ENCODE peak calls at places on chromosomes 4 and X, in four cellular contexts. K, J, F and S are unnamed samples. For H3K9me3, the result is how much of the 10 kb centered on the place peaks cover.

GRCh38 chr4:149110499-149110898 is 668.3 kb upstream of the NR3C2 start:
- DNase-seq in K (no peak), J (no peak), F (no peak), S (no peak)

GRCh38 chrX:136080766-136081165 is 66.6 kb upstream of the FHL1 start:
- DNase-seq in K (no peak), J (no peak), F (no peak), S (no peak)

GRCh38 chr4:1192493-1193205 is 20.3 kb upstream of the SPON2 start:
- DNase-seq in K (no peak), J (peak), F (no peak), S (no peak)

GRCh38 chrX:74529311-74529710 is 85.1 kb downstream of the RLIM start:
- DNase-seq in K (no peak), J (no peak), F (no peak), S (no peak)

GRCh38 chr4:67714955-67715354 is 14.0 kb upstream of the UBA6 start:
- DNase-seq in K (no peak), J (no peak), F (no peak), S (no peak)

GRCh38 chr4:110518889-110519490 is 43.0 kb downstream of the ENPEP start:
- DNase-seq in K (peak), J (no peak), F (no peak), S (no peak)

GRCh38 chrX:131987252-131987651 is 35.9 kb upstream of the STK26 start:
- DNase-seq in K (peak), J (no peak), F (no peak), S (no peak)

GRCh38 chr4:158013858-158014257 is 159.0 kb downstream of the GASK1B start:
- DNase-seq in K (no peak), J (no peak), F (no peak), S (no peak)

GRCh38 chr4:77777135-77777777 is 41.9 kb downstream of the CNOT6L start:
- DNase-seq in K (no peak), J (no peak), F (no peak), S (no peak)

GRCh38 chr4:70269674-70270073 is 27.3 kb downstream of the CSN3 start:
- DNase-seq in K (no peak), J (no peak), F (no peak), S (no peak)

GRCh38 chrX:10755477-10756334 is 135.3 kb upstream of the MID1 start:
- DNase-seq in K (no peak), J (no peak), F (peak), S (no peak)

GRCh38 chr4:138087181-138087714 is 154.9 kb downstream of the SLC7A11 start:
- DNase-seq in K (no peak), J (no peak), F (no peak), S (no peak)

GRCh38 chr4:147678796-147679549 is 5.0 kb downstream of the PRMT9 start:
- DNase-seq in K (no peak), J (no peak), F (no peak), S (no peak)

GRCh38 chr4:158904815-158905214 is 136.0 kb downstream of the FNIP2 start:
- DNase-seq in K (no peak), J (no peak), F (no peak), S (no peak)

GRCh38 chrX:13759152-13759718 is 24.7 kb downstream of the OFD1 start:
- DNase-seq in K (no peak), J (no peak), F (no peak), S (no peak)

GRCh38 chr4:162075691-162076090 is 88.1 kb downstream of the FSTL5 start:
- DNase-seq in K (no peak), J (no peak), F (no peak), S (no peak)
- H3K9me3 ChIP-seq in K (under half), J (under half), F (under half), S (under half)

DNA sequence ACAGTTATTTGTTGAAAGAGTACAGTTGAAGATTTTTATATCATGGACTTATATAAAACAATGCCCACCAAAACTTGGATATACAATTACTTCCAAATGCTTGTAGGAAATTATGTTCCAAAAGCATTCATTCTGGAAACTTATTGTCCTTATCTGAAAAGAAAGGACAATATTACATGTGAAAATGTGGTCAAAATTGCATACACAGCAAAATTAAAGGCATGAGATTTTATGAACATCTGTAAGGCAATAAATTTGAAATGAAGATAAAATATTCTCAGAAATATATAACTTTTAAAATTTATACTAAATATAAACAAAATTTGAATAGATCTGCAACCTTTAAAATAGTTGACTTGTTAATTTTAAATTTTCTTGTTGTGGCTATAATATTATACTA is 1173.8 kb downstream of the NLGN4X start:
- DNase-seq in K (no peak), J (no peak), F (no peak), S (no peak)
- H3K9me3 ChIP-seq in K (under half), J (under half), F (under half), S (under half)

GRCh38 chrX:22974616-22975015 is 25.1 kb upstream of the DDX53 start:
- DNase-seq in K (no peak), J (no peak), F (no peak), S (no peak)

GRCh38 chrX:22970861-22971260 is 28.9 kb upstream of the DDX53 start:
- DNase-seq in K (no peak), J (no peak), F (no peak), S (no peak)

GRCh38 chrX:22968494-22968893 is 31.3 kb upstream of the DDX53 start:
- DNase-seq in K (no peak), J (no peak), F (no peak), S (no peak)

DNA sequence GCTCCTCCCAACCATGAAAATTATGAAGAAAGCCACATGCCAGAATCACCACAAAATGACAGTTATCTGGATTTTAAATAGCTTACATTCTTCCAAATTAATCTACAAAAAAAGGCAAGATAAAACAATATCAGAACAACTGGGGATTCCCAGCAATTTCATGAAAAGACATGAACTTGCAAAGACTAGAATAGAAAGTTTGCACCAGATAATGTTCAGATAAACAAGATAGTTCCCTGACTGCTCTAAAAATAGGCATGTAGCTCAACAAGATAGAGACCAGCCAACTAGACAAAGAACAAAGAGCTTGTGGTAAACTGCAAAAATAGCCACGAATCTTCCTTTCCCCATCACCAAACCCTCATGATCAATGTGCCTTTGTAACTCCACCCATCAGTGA is 30.3 kb upstream of the DDX53 start:
- DNase-seq in K (no peak), J (no peak), F (no peak), S (no peak)
- H3K9me3 ChIP-seq in K (under half), J (under half), F (under half), S (under half)

GRCh38 chr4:116015062-116015461 is 901.6 kb upstream of the NDST4 start:
- DNase-seq in K (no peak), J (no peak), F (no peak), S (no peak)
- H3K9me3 ChIP-seq in K (under half), J (under half), F (under half), S (under half)

GRCh38 chrX:47958943-47959342 is 44.8 kb downstream of the ZNF182 start:
- DNase-seq in K (peak), J (no peak), F (no peak), S (peak)

GRCh38 chrX:47956016-47956415 is 47.8 kb downstream of the ZNF182 start:
- DNase-seq in K (no peak), J (no peak), F (no peak), S (no peak)

DNA sequence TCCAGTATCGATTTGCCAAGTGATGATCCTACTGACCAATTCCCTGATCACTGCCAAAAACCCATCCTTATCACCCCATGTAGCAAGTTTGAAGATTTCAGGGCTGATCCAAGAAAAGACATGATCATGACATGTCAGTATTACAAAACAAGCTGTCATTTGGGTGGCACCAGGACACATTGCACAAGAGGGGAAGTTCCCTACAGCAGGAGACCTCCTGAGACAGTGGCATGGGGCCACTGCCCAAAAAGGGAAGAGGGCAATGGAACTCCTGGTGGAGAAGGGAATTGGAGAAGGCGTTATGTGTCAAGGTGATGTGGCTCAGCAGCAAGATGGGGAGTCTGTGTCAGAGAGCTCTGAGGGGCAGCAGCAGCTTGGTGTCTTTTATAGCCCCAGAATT is 43.4 kb downstream of the ZNF182 start:
- DNase-seq in K (no peak), J (no peak), F (no peak), S (no peak)
- H3K9me3 ChIP-seq in K (under half), J (under half), F (under half), S (under half)

DNA sequence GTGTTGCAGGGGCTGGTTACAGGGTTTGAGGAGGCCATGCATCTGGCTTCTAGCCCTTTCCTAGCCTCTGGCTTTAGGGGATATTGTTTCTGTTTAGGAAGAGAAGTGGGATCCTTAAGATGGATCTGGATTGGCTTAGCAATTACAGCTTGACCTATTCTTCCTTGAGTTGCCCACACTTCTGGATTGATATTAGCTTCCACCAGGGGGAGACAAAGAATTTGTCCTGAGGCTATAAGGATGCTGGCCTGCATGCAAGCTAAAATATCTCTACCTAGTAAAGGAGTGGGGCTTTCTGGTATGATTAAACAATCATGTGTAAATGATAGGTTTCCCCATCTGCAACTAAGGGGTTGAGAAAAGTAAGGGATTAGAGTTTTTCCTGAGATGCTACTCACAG is 117.2 kb downstream of the TEX13C start:
- DNase-seq in K (no peak), J (no peak), F (peak), S (no peak)
- H3K9me3 ChIP-seq in K (under half), J (under half), F (under half), S (under half)

GRCh38 chr4:33780952-33781655 is 2463.2 kb downstream of the ARAP2 start:
- DNase-seq in K (no peak), J (no peak), F (no peak), S (no peak)
- H3K9me3 ChIP-seq in K (under half), J (under half), F (under half), S (under half)

GRCh38 chrX:56284269-56284668 is 52.1 kb downstream of the KLF8 start:
- DNase-seq in K (no peak), J (no peak), F (no peak), S (no peak)

GRCh38 chrX:56289449-56289848 is 57.3 kb downstream of the KLF8 start:
- DNase-seq in K (no peak), J (no peak), F (no peak), S (no peak)

DNA sequence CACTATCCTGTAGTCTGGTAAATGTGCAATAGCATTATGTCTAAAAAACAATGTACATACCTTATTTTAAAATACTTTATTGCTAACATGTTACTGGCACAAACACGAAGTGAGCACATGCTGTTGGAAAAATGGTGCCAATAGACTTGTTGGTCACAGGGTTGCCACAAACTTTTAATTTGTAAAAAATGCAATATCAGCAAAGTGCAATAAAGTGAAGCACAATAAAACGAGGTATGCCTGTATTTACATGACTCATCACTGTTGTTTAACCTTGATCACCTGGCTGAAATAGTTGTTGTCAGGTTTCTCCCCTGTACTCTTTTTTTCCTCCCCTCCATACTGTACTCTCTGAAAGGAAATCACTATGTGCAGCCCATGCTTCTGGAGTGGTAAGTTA is 56.5 kb downstream of the KLF8 start:
- DNase-seq in K (no peak), J (no peak), F (no peak), S (no peak)
- H3K9me3 ChIP-seq in K (under half), J (under half), F (under half), S (under half)

DNA sequence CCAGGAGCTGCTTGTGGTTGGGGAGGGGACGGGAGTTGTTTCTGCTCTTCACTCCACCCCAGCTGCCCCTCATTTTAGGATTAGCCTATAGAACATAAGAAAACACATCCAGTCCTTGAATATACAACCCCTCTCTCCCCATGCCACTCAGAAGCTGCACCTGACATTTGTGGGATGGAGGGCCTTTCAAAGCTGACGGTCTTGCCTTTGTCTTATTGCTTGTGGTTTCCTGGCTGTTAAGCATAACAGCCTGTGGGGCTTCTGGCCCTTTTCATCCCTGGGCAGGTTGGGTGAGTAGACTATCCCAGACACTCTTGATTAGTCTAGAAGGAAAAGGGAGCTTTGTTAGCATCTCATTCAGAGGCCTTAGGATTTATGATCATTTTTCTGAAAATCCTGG is 407.6 kb upstream of the BOD1L1 start:
- DNase-seq in K (no peak), J (no peak), F (no peak), S (no peak)
- H3K9me3 ChIP-seq in K (under half), J (under half), F (under half), S (under half)

DNA sequence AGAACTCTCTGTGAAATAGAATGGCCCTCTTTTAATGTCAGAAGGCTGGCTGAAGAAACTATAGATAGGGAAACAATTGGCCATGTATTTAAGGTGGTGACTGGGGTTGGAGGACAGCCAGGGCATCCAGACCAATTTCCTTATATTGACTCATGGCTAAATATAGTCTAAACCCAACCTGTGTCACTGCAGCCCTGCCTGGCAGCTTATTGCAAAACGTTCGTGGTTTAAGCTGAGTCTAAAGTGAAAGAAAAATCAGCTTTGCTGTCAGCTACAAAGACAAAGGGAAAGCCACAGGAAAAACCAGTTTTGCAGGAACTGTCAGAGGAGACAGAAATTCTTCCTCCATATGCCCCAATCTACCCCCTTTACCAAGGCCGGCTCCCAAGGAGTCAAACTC is 902.8 kb upstream of the NDST4 start:
- DNase-seq in K (no peak), J (no peak), F (no peak), S (no peak)
- H3K9me3 ChIP-seq in K (under half), J (under half), F (under half), S (under half)